ENCODE peak calls at places on chromosomes 13 and 19, in four cellular contexts. W is cardiac muscle cell, P is fibroblast of mammary gland, L is iris pigment epithelial cell. Z is an unnamed sample.

GRCh38 chr19:45577111-45577905 is 7.3 kb downstream of the OPA3 start:
- DNase-seq in W (no peak), P (peak), L (peak), Z (no peak)

GRCh38 chr13:47933688-47934011 is 67.4 kb downstream of the SUCLA2 start:
- DNase-seq in W (no peak), P (peak), L (peak), Z (no peak)

GRCh38 chr13:111589321-111589720 is 268.9 kb downstream of the TEX29 start:
- DNase-seq in W (no peak), P (no peak), L (no peak), Z (no peak)

GRCh38 chr19:1139126-1139525 is 34.9 kb downstream of the SBNO2 start:
- DNase-seq in W (no peak), P (no peak), L (no peak), Z (no peak)

GRCh38 chr13:80604094-80604493 is 263.2 kb upstream of the SPRY2 start:
- DNase-seq in W (no peak), P (peak), L (no peak), Z (no peak)

GRCh38 chr13:40982772-40983171 is 36.3 kb downstream of the ELF1 start:
- DNase-seq in W (peak), P (peak), L (peak), Z (no peak)

GRCh38 chr19:29714371-29714952 is 599 bp downstream of the C19orf12 start:
- DNase-seq in W (no peak), P (no peak), L (no peak), Z (no peak)

GRCh38 chr19:38264486-38265212 is at the start of gene SPINT2:
- DNase-seq in W (peak), P (no peak), L (no peak), Z (peak)

GRCh38 chr13:46743191-46743590 is 53.8 kb downstream of the ESD start:
- DNase-seq in W (no peak), P (no peak), L (peak), Z (no peak)